ENCODE peak calls at places on chromosomes 2 and 18, in four cellular contexts. G is K562, I is HCT116, T is endothelial cell of umbilical vein. K is an unnamed sample. For H3K36me3, the result is how much of the 10 kb centered on the place peaks cover.

GRCh38 chr18:12934454-12935071 is 13.2 kb upstream of the SEH1L start:
- DNase-seq in G (peak), I (peak), T (peak), K (peak)

GRCh38 chr2:183186296-183186695 is 62.1 kb downstream of the NUP35 start:
- DNase-seq in G (no peak), I (no peak), T (no peak), K (no peak)

GRCh38 chr18:35939166-35939565 is 33.3 kb upstream of the RMP24 start:
- DNase-seq in G (no peak), I (no peak), T (no peak), K (no peak)

GRCh38 chr2:219104107-219105050 is 43.7 kb upstream of the IHH start:
- DNase-seq in G (peak), I (peak), T (peak), K (no peak)

GRCh38 chr2:199410130-199410529 is 47.6 kb downstream of the SATB2 start:
- DNase-seq in G (no peak), I (no peak), T (no peak), K (no peak)

GRCh38 chr2:231527955-231528635 is 2.1 kb downstream of the NMUR1 start:
- DNase-seq in G (no peak), I (no peak), T (no peak), K (no peak)

GRCh38 chr2:152166633-152167032 is 8.9 kb downstream of the STAM2 start:
- DNase-seq in G (no peak), I (no peak), T (peak), K (no peak)

GRCh38 chr2:95017836-95018235 is 7.7 kb upstream of the MAL start:
- DNase-seq in G (no peak), I (no peak), T (no peak), K (no peak)

GRCh38 chr2:61758991-61759390 is 94.9 kb downstream of the FAM161A start:
- DNase-seq in G (no peak), I (no peak), T (no peak), K (no peak)

GRCh38 chr2:126947090-126947404 is 48.4 kb downstream of the TEX51 start:
- DNase-seq in G (no peak), I (no peak), T (no peak), K (no peak)

GRCh38 chr2:177880278-177880677 is 192.3 kb downstream of the PDE11A start:
- DNase-seq in G (no peak), I (no peak), T (no peak), K (no peak)

GRCh38 chr2:183665976-183666375 is 541.7 kb downstream of the NUP35 start:
- DNase-seq in G (no peak), I (no peak), T (no peak), K (peak)

GRCh38 chr2:220959391-220959802 is 612.7 kb downstream of the EPHA4 start:
- DNase-seq in G (no peak), I (no peak), T (peak), K (no peak)

GRCh38 chr2:36355157-36355889 is at the start of gene CRIM1:
- DNase-seq in G (peak), I (peak), T (peak), K (no peak)

GRCh38 chr2:229273384-229274338 is 2.6 kb upstream of the PID1 start:
- DNase-seq in G (peak), I (peak), T (peak), K (peak)

GRCh38 chr2:124347209-124347608 is 322.1 kb downstream of the CNTNAP5 start:
- DNase-seq in G (no peak), I (no peak), T (no peak), K (no peak)

GRCh38 chr18:73891572-73892421 is 255.8 kb downstream of the FBXO15 start:
- DNase-seq in G (no peak), I (no peak), T (no peak), K (no peak)

GRCh38 chr2:141707486-141707885 is 423.3 kb downstream of the LRP1B start:
- DNase-seq in G (no peak), I (no peak), T (no peak), K (no peak)

GRCh38 chr2:231356474-231356849 is 39.0 kb upstream of the B3GNT7 start:
- DNase-seq in G (no peak), I (no peak), T (no peak), K (no peak)

GRCh38 chr2:10592652-10593051 is 97.1 kb downstream of the NOL10 start:
- DNase-seq in G (no peak), I (no peak), T (no peak), K (no peak)
- H3K36me3 ChIP-seq in G (half or more), I (under half), T (under half), K (half or more)

DNA sequence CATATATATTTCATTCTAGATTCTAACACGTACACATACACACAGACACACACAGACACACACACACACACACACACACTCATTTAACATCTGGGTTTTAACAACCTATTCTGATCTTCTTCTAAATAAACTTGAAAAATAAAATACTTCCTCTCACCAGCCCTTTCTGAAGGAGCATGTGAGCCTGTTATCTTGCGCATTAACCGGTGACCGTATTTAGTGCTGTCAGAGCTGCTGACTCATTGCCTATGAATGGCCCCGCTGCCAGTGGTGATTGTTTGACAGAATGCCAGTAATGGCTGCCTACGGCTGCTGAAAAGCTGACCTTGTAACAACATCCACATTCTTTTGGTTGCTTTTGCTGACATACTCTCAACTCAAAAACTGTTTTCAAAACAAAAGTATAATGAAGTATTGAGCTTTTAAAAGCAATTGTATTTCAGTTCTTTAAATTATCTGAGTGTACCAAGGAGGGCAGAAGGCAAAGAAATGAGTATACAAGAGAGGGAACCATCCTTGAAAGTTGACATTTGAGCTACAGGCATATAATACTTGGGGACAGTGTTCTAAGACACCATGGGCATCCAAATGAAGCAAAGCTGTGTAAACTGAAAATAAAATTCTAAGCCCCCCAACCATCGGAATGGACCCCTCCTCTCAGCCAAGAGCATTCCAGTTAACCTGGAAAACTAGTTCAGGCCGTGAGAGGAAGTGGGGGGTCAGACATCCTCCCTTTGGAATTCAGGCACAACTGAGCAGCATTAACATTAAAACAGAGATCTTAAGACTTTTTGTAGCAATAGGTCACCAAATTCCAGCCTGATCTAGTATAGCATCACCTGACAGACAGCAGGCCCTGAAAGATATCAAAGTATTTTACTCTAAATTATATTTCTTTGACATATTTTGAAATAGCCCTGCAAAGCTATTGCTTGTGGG is 50.2 kb upstream of the DTNA start:
- DNase-seq in G (no peak), I (peak), T (peak), K (no peak)
- TF ChIP-seq POLR2AphosphoS5 in G (no peak), I (no peak), T (peak), K (no peak)

GRCh38 chr2:110732422-110733413 is at the start of gene ACOXL:
- DNase-seq in G (peak), I (peak), T (no peak), K (no peak)
- TF ChIP-seq EZH2 in G (no peak), I (no peak), T (peak), K (peak)

GRCh38 chr2:239061824-239062560 is 214.1 kb downstream of the TWIST2 start:
- DNase-seq in G (no peak), I (no peak), T (no peak), K (no peak)
- H3K36me3 ChIP-seq in G (under half), I (under half), T (under half), K (under half)

GRCh38 chr2:223894009-223894408 is 51.1 kb downstream of the WDFY1 start:
- DNase-seq in G (no peak), I (no peak), T (no peak), K (no peak)
- TF ChIP-seq POLR2AphosphoS5 in G (no peak), I (no peak), T (no peak), K (no peak)

DNA sequence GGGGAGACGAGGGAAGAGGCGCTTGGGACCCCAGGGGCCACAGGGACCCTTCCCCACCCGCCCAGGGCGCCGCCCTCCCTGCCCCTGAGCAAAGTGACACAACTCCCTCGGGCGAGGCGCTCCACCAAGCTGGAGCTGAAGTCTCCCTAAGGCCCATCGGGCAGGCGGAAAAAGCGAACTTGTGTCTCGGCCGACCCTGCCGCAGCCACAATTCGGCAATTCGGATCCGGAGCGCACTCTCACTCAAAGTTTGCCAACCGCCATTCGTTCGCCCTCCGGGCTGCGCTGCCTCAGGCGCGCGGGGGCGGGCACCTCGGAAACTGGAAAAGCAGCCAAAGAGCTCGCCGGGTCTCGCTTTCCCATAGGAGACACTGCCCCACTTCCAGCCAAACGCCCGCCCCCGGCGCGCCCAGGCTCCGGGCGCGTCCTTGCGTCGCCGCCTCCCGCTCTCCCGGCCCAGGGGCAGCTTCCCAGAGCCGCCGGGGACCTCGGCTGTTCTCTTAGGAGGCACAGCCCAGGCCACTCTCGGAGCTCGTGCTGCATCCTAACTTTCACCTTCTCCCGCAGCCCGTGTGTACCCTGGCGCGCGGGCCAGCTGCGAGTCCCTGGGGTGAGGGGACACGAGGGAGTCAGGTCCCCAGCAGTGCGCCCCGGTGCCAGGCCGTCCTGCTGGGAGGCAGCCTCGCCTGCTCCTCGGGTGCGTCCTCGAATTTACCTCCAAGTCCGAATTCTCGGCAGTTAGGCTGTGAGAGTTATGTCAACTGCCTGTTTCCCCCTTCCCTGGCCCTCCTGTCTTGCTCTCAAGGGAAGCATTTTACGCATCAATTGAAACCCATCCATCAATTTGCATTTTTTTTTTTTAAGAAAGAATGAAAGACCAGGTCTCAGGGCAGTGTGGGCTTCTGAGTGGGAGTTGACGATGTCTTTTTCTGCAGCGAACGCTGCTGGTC is 1.4 kb upstream of the KCTD1 start:
- DNase-seq in G (no peak), I (peak), T (peak), K (no peak)
- TF ChIP-seq EZH2 in G (no peak), I (no peak), T (no peak), K (no peak)

DNA sequence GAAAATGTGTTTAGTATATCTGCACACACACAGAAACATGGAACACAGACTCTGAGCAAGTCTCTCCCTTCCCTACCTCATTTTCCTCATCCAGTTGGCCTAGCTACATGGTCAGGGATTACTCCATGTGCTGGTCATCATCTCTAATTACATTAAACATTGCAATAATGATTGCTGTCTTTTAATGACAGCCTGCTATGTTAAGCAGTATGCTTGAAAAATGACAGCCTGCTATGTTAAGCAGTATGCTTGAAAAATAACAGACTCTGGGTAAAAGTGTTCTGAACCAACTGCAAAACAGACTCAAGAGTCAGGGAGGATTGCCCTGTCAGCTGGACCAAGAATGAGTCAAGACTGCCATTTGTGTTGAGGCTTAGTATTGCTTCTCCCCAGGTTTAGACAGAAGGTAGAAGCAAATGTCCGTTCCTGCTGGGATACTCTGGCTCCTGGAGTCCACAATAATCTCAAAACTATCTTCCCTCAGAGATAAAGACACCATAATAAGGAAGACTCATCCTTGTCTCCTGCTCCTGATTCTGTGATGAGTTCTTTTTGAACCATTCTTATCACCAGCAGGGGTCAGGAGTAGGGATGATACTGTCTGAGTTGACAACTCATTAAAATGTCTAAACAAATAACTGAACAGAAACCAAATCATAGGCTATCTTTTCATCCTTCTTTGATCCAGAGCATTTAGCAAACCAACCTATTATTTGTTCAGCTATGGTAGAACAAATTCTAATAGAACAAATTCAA is 57.7 kb downstream of the CCDC93 start:
- DNase-seq in G (no peak), I (no peak), T (no peak), K (no peak)
- H3K36me3 ChIP-seq in G (half or more), I (under half), T (under half), K (under half)

GRCh38 chr2:33292981-33293586 is 183.4 kb upstream of the RASGRP3 start:
- DNase-seq in G (no peak), I (no peak), T (no peak), K (no peak)
- TF ChIP-seq POLR2AphosphoS5 in G (no peak), I (no peak), T (no peak), K (no peak)

K was measured in SK-N-MC.